ENCODE peak calls at places on chromosomes 7 and 10, in five cellular contexts. One of them, this sample, is unnamed.

GRCh38 chr10:6313107-6313895 is 110.6 kb downstream of the PFKFB3 start:
- ATAC-seq in activated T-cell treated with anti-CD3 and anti-CD28 coated beads, Interleukin-2, amount 50 U/mL, for 4 hours: no peak
- ATAC-seq in left cardiac atrium: no peak
- ATAC-seq in left ventricle myocardium superior: no peak
- ATAC-seq in activated CD8-positive, alpha-beta memory T cell treated with anti-CD3 and anti-CD28 coated beads, Interleukin-2, amount 10 ng/mL, durations not matched to agents 7 days and 5 days: no peak
- ATAC-seq in this sample: peak

GRCh38 chr7:11473807-11474424 is 358.1 kb downstream of the THSD7A start:
- ATAC-seq in activated T-cell treated with anti-CD3 and anti-CD28 coated beads, Interleukin-2, amount 50 U/mL, for 4 hours: no peak
- ATAC-seq in left cardiac atrium: no peak
- ATAC-seq in left ventricle myocardium superior: no peak
- ATAC-seq in activated CD8-positive, alpha-beta memory T cell treated with anti-CD3 and anti-CD28 coated beads, Interleukin-2, amount 10 ng/mL, durations not matched to agents 7 days and 5 days: no peak
- ATAC-seq in this sample: no peak

GRCh38 chr10:122293156-122293978 is 22.3 kb downstream of the BTBD16 start:
- ATAC-seq in activated T-cell treated with anti-CD3 and anti-CD28 coated beads, Interleukin-2, amount 50 U/mL, for 4 hours: no peak
- ATAC-seq in left cardiac atrium: no peak
- ATAC-seq in left ventricle myocardium superior: no peak
- ATAC-seq in activated CD8-positive, alpha-beta memory T cell treated with anti-CD3 and anti-CD28 coated beads, Interleukin-2, amount 10 ng/mL, durations not matched to agents 7 days and 5 days: no peak
- ATAC-seq in this sample: peak

GRCh38 chr7:7369134-7369533 is 166.5 kb downstream of the COL28A1 start:
- ATAC-seq in activated T-cell treated with anti-CD3 and anti-CD28 coated beads, Interleukin-2, amount 50 U/mL, for 4 hours: no peak
- ATAC-seq in left cardiac atrium: no peak
- ATAC-seq in left ventricle myocardium superior: no peak
- ATAC-seq in activated CD8-positive, alpha-beta memory T cell treated with anti-CD3 and anti-CD28 coated beads, Interleukin-2, amount 10 ng/mL, durations not matched to agents 7 days and 5 days: no peak
- ATAC-seq in this sample: no peak

GRCh38 chr10:103710490-103710889 is 144.9 kb downstream of the SH3PXD2A start:
- ATAC-seq in activated T-cell treated with anti-CD3 and anti-CD28 coated beads, Interleukin-2, amount 50 U/mL, for 4 hours: no peak
- ATAC-seq in left cardiac atrium: no peak
- ATAC-seq in left ventricle myocardium superior: no peak
- ATAC-seq in activated CD8-positive, alpha-beta memory T cell treated with anti-CD3 and anti-CD28 coated beads, Interleukin-2, amount 10 ng/mL, durations not matched to agents 7 days and 5 days: no peak
- ATAC-seq in this sample: no peak

GRCh38 chr10:119007211-119007574 is 22.3 kb upstream of the NANOS1 start:
- ATAC-seq in activated T-cell treated with anti-CD3 and anti-CD28 coated beads, Interleukin-2, amount 50 U/mL, for 4 hours: no peak
- ATAC-seq in left cardiac atrium: no peak
- ATAC-seq in left ventricle myocardium superior: no peak
- ATAC-seq in activated CD8-positive, alpha-beta memory T cell treated with anti-CD3 and anti-CD28 coated beads, Interleukin-2, amount 10 ng/mL, durations not matched to agents 7 days and 5 days: no peak
- ATAC-seq in this sample: no peak

GRCh38 chr10:123136806-123137642 is 1.3 kb downstream of the HMX3 start:
- ATAC-seq in activated T-cell treated with anti-CD3 and anti-CD28 coated beads, Interleukin-2, amount 50 U/mL, for 4 hours: peak
- ATAC-seq in left cardiac atrium: no peak
- ATAC-seq in left ventricle myocardium superior: no peak
- ATAC-seq in activated CD8-positive, alpha-beta memory T cell treated with anti-CD3 and anti-CD28 coated beads, Interleukin-2, amount 10 ng/mL, durations not matched to agents 7 days and 5 days: no peak
- ATAC-seq in this sample: no peak

GRCh38 chr10:94213980-94214379 is 148.8 kb downstream of the NOC3L start:
- ATAC-seq in activated T-cell treated with anti-CD3 and anti-CD28 coated beads, Interleukin-2, amount 50 U/mL, for 4 hours: no peak
- ATAC-seq in left cardiac atrium: no peak
- ATAC-seq in left ventricle myocardium superior: peak
- ATAC-seq in activated CD8-positive, alpha-beta memory T cell treated with anti-CD3 and anti-CD28 coated beads, Interleukin-2, amount 10 ng/mL, durations not matched to agents 7 days and 5 days: no peak
- ATAC-seq in this sample: no peak

GRCh38 chr10:21519981-21520436 is 5.5 kb downstream of the SKIDA1 start:
- ATAC-seq in activated T-cell treated with anti-CD3 and anti-CD28 coated beads, Interleukin-2, amount 50 U/mL, for 4 hours: peak
- ATAC-seq in left cardiac atrium: peak
- ATAC-seq in left ventricle myocardium superior: no peak
- ATAC-seq in activated CD8-positive, alpha-beta memory T cell treated with anti-CD3 and anti-CD28 coated beads, Interleukin-2, amount 10 ng/mL, durations not matched to agents 7 days and 5 days: peak
- ATAC-seq in this sample: peak

GRCh38 chr7:1370738-1371137 is 88.5 kb downstream of the MICALL2 start:
- ATAC-seq in activated T-cell treated with anti-CD3 and anti-CD28 coated beads, Interleukin-2, amount 50 U/mL, for 4 hours: no peak
- ATAC-seq in left cardiac atrium: no peak
- ATAC-seq in left ventricle myocardium superior: no peak
- ATAC-seq in activated CD8-positive, alpha-beta memory T cell treated with anti-CD3 and anti-CD28 coated beads, Interleukin-2, amount 10 ng/mL, durations not matched to agents 7 days and 5 days: no peak
- ATAC-seq in this sample: no peak

GRCh38 chr10:120598377-120598776 is 141.3 kb downstream of the PLPP4 start:
- ATAC-seq in activated T-cell treated with anti-CD3 and anti-CD28 coated beads, Interleukin-2, amount 50 U/mL, for 4 hours: no peak
- ATAC-seq in left cardiac atrium: no peak
- ATAC-seq in left ventricle myocardium superior: no peak
- ATAC-seq in activated CD8-positive, alpha-beta memory T cell treated with anti-CD3 and anti-CD28 coated beads, Interleukin-2, amount 10 ng/mL, durations not matched to agents 7 days and 5 days: no peak
- ATAC-seq in this sample: no peak

GRCh38 chr10:113148899-113149298 is 198.9 kb downstream of the TCF7L2 start:
- ATAC-seq in activated T-cell treated with anti-CD3 and anti-CD28 coated beads, Interleukin-2, amount 50 U/mL, for 4 hours: no peak
- ATAC-seq in left cardiac atrium: no peak
- ATAC-seq in left ventricle myocardium superior: no peak
- ATAC-seq in activated CD8-positive, alpha-beta memory T cell treated with anti-CD3 and anti-CD28 coated beads, Interleukin-2, amount 10 ng/mL, durations not matched to agents 7 days and 5 days: no peak
- ATAC-seq in this sample: no peak

GRCh38 chr7:117755136-117755535 is 118.1 kb downstream of the CTTNBP2 start:
- ATAC-seq in activated T-cell treated with anti-CD3 and anti-CD28 coated beads, Interleukin-2, amount 50 U/mL, for 4 hours: no peak
- ATAC-seq in left cardiac atrium: no peak
- ATAC-seq in left ventricle myocardium superior: no peak
- ATAC-seq in activated CD8-positive, alpha-beta memory T cell treated with anti-CD3 and anti-CD28 coated beads, Interleukin-2, amount 10 ng/mL, durations not matched to agents 7 days and 5 days: no peak
- ATAC-seq in this sample: no peak

GRCh38 chr7:6172331-6173295 is 99.8 kb downstream of the CYTH3 start:
- ATAC-seq in activated T-cell treated with anti-CD3 and anti-CD28 coated beads, Interleukin-2, amount 50 U/mL, for 4 hours: no peak
- ATAC-seq in left cardiac atrium: peak
- ATAC-seq in left ventricle myocardium superior: no peak
- ATAC-seq in activated CD8-positive, alpha-beta memory T cell treated with anti-CD3 and anti-CD28 coated beads, Interleukin-2, amount 10 ng/mL, durations not matched to agents 7 days and 5 days: no peak
- ATAC-seq in this sample: no peak

GRCh38 chr7:94883676-94884075 is 23.7 kb upstream of the PPP1R9A start:
- ATAC-seq in activated T-cell treated with anti-CD3 and anti-CD28 coated beads, Interleukin-2, amount 50 U/mL, for 4 hours: no peak
- ATAC-seq in left cardiac atrium: no peak
- ATAC-seq in left ventricle myocardium superior: no peak
- ATAC-seq in activated CD8-positive, alpha-beta memory T cell treated with anti-CD3 and anti-CD28 coated beads, Interleukin-2, amount 10 ng/mL, durations not matched to agents 7 days and 5 days: no peak
- ATAC-seq in this sample: no peak

GRCh38 chr10:121282264-121282663 is 316.0 kb downstream of the FGFR2 start:
- ATAC-seq in activated T-cell treated with anti-CD3 and anti-CD28 coated beads, Interleukin-2, amount 50 U/mL, for 4 hours: no peak
- ATAC-seq in left cardiac atrium: no peak
- ATAC-seq in left ventricle myocardium superior: no peak
- ATAC-seq in activated CD8-positive, alpha-beta memory T cell treated with anti-CD3 and anti-CD28 coated beads, Interleukin-2, amount 10 ng/mL, durations not matched to agents 7 days and 5 days: no peak
- ATAC-seq in this sample: no peak

GRCh38 chr10:22252801-22253577 is 35.2 kb upstream of the EBLN1 start:
- ATAC-seq in activated T-cell treated with anti-CD3 and anti-CD28 coated beads, Interleukin-2, amount 50 U/mL, for 4 hours: peak
- ATAC-seq in left cardiac atrium: peak
- ATAC-seq in left ventricle myocardium superior: peak
- ATAC-seq in activated CD8-positive, alpha-beta memory T cell treated with anti-CD3 and anti-CD28 coated beads, Interleukin-2, amount 10 ng/mL, durations not matched to agents 7 days and 5 days: peak
- ATAC-seq in this sample: peak

GRCh38 chr10:61974611-61975010 is 73.1 kb downstream of the ARID5B start:
- ATAC-seq in activated T-cell treated with anti-CD3 and anti-CD28 coated beads, Interleukin-2, amount 50 U/mL, for 4 hours: no peak
- ATAC-seq in left cardiac atrium: peak
- ATAC-seq in left ventricle myocardium superior: peak
- ATAC-seq in activated CD8-positive, alpha-beta memory T cell treated with anti-CD3 and anti-CD28 coated beads, Interleukin-2, amount 10 ng/mL, durations not matched to agents 7 days and 5 days: no peak
- ATAC-seq in this sample: no peak

GRCh38 chr10:132417957-132418441 is 21.0 kb downstream of the PWWP2B start:
- ATAC-seq in activated T-cell treated with anti-CD3 and anti-CD28 coated beads, Interleukin-2, amount 50 U/mL, for 4 hours: no peak
- ATAC-seq in left cardiac atrium: no peak
- ATAC-seq in left ventricle myocardium superior: no peak
- ATAC-seq in activated CD8-positive, alpha-beta memory T cell treated with anti-CD3 and anti-CD28 coated beads, Interleukin-2, amount 10 ng/mL, durations not matched to agents 7 days and 5 days: no peak
- ATAC-seq in this sample: peak

GRCh38 chr7:47967123-47967522 is 12.3 kb downstream of the HUS1 start:
- ATAC-seq in activated T-cell treated with anti-CD3 and anti-CD28 coated beads, Interleukin-2, amount 50 U/mL, for 4 hours: no peak
- ATAC-seq in left cardiac atrium: no peak
- ATAC-seq in left ventricle myocardium superior: peak
- ATAC-seq in activated CD8-positive, alpha-beta memory T cell treated with anti-CD3 and anti-CD28 coated beads, Interleukin-2, amount 10 ng/mL, durations not matched to agents 7 days and 5 days: no peak
- ATAC-seq in this sample: no peak

GRCh38 chr10:69498711-69499471 is 47.6 kb downstream of the TSPAN15 start:
- ATAC-seq in activated T-cell treated with anti-CD3 and anti-CD28 coated beads, Interleukin-2, amount 50 U/mL, for 4 hours: no peak
- ATAC-seq in left cardiac atrium: no peak
- ATAC-seq in left ventricle myocardium superior: no peak
- ATAC-seq in activated CD8-positive, alpha-beta memory T cell treated with anti-CD3 and anti-CD28 coated beads, Interleukin-2, amount 10 ng/mL, durations not matched to agents 7 days and 5 days: no peak
- ATAC-seq in this sample: no peak

This sample was measured in esophagus mucosa.